ENCODE peak calls at places on chromosomes 6 and 20, in nine cellular contexts. Y, A, W, T, U, R, E, O and Z are unnamed samples.

GRCh38 chr6:25608562-25609174 is 43.3 kb upstream of the SCGN start:
- DNase-seq in Y (no peak), A (no peak), W (no peak), T (no peak), U (no peak), R (no peak), E (no peak), O (no peak), Z (no peak)

GRCh38 chr6:166381381-166381732 is 1.4 kb downstream of the MPC1 start:
- DNase-seq in Y (no peak), A (no peak), W (no peak), T (no peak), U (no peak), R (no peak), E (no peak), O (no peak), Z (no peak)

GRCh38 chr20:50980851-50981713 is 22.5 kb downstream of the MOCS3 start:
- DNase-seq in Y (peak; percentile 81), A (peak; percentile 61), W (peak; percentile 81), T (peak; percentile 61), U (no peak), R (no peak), E (no peak), O (no peak), Z (no peak)

GRCh38 chr6:139407718-139408222 is 33.3 kb upstream of the CITED2 start:
- DNase-seq in Y (no peak), A (no peak), W (peak; percentile 88), T (no peak), U (peak; percentile 71), R (no peak), E (no peak), O (peak; percentile 98), Z (no peak)

GRCh38 chr6:71721642-71722041 is 164.7 kb upstream of the RIMS1 start:
- DNase-seq in Y (no peak), A (no peak), W (peak; percentile 15), T (no peak), U (no peak), R (no peak), E (no peak), O (no peak), Z (peak; percentile 48)

GRCh38 chr20:19761853-19762252 is 3.8 kb downstream of the RIN2 start:
- DNase-seq in Y (no peak), A (no peak), W (no peak), T (no peak), U (no peak), R (no peak), E (peak; percentile 40), O (no peak), Z (no peak)

GRCh38 chr6:13427838-13428527 is 59.4 kb downstream of the GFOD1 start:
- DNase-seq in Y (peak; percentile 32), A (peak; percentile 50), W (no peak), T (peak; percentile 76), U (no peak), R (no peak), E (no peak), O (no peak), Z (no peak)

GRCh38 chr6:118719351-118720124 is 68.1 kb upstream of the CEP85L start:
- DNase-seq in Y (no peak), A (peak; percentile 62), W (no peak), T (no peak), U (no peak), R (peak; percentile 27), E (no peak), O (no peak), Z (no peak)

GRCh38 chr6:80537321-80537972 is 431.0 kb downstream of the BCKDHB start:
- DNase-seq in Y (no peak), A (no peak), W (no peak), T (no peak), U (no peak), R (no peak), E (no peak), O (no peak), Z (no peak)

GRCh38 chr20:23235173-23236027 is 115.2 kb upstream of the NXT1 start:
- DNase-seq in Y (peak; percentile 71), A (no peak), W (peak; percentile 77), T (peak; percentile 22), U (no peak), R (peak; percentile 79), E (no peak), O (no peak), Z (peak; percentile 73)

GRCh38 chr6:111173946-111174345 is 86.6 kb downstream of the SLC16A10 start:
- DNase-seq in Y (no peak), A (peak; percentile 6), W (no peak), T (no peak), U (no peak), R (no peak), E (no peak), O (no peak), Z (no peak)

GRCh38 chr6:26607434-26608230 is 10.9 kb downstream of the ABT1 start:
- DNase-seq in Y (peak; percentile 50), A (peak; percentile 67), W (peak; percentile 74), T (peak; percentile 64), U (peak; percentile 57), R (no peak), E (no peak), O (peak; percentile 11), Z (no peak)

GRCh38 chr6:13761361-13762036 is 49.9 kb upstream of the RANBP9 start:
- DNase-seq in Y (no peak), A (no peak), W (peak; percentile 20), T (no peak), U (no peak), R (no peak), E (no peak), O (peak; percentile 55), Z (no peak)

GRCh38 chr6:158854214-158855101 is 35.3 kb upstream of the EZR start:
- DNase-seq in Y (no peak), A (peak; percentile 37), W (peak; percentile 23), T (no peak), U (no peak), R (no peak), E (peak; percentile 86), O (no peak), Z (no peak)

GRCh38 chr6:142867355-142867801 is 77.6 kb downstream of the HIVEP2 start:
- DNase-seq in Y (no peak), A (no peak), W (peak; percentile 34), T (no peak), U (no peak), R (no peak), E (no peak), O (no peak), Z (no peak)

GRCh38 chr6:9933674-9934073 is 481.2 kb downstream of the TFAP2A start:
- DNase-seq in Y (no peak), A (no peak), W (no peak), T (no peak), U (no peak), R (no peak), E (no peak), O (no peak), Z (no peak)

GRCh38 chr6:141641406-141641805 is 491.3 kb upstream of the GJE1 start:
- DNase-seq in Y (no peak), A (no peak), W (no peak), T (no peak), U (no peak), R (no peak), E (no peak), O (no peak), Z (no peak)

GRCh38 chr6:68778356-68779020 is 143.4 kb downstream of the ADGRB3 start:
- DNase-seq in Y (peak; percentile 30), A (no peak), W (peak; percentile 84), T (no peak), U (peak; percentile 24), R (no peak), E (no peak), O (no peak), Z (no peak)

GRCh38 chr6:25307805-25308494 is 28.8 kb downstream of the CARMIL1 start:
- DNase-seq in Y (no peak), A (no peak), W (no peak), T (no peak), U (no peak), R (no peak), E (no peak), O (no peak), Z (no peak)

GRCh38 chr6:163814494-163815364 is 400.2 kb downstream of the QKI start:
- DNase-seq in Y (no peak), A (no peak), W (peak; percentile 51), T (no peak), U (no peak), R (peak; percentile 83), E (peak; percentile 81), O (no peak), Z (peak; percentile 28)